ENCODE peak calls at places on chromosomes 6 and 20, in six cellular contexts. One of them, this sample, is unnamed.
A peak's percentile ranks its signal among the peaks of the same experiment; 100 is the strongest.

GRCh38 chr20:23248524-23248923 is 102.1 kb upstream of the NXT1 start:
- DNase-seq in fibroblast of lung: no peak
- DNase-seq in astrocyte of the spinal cord: peak; percentile 13
- DNase-seq in bronchial epithelial cell: no peak
- DNase-seq in GM12865: no peak
- DNase-seq in SK-N-SH: no peak
- DNase-seq in this sample: no peak

GRCh38 chr6:154932562-154933027 is 62.5 kb upstream of the TIAM2 start:
- DNase-seq in fibroblast of lung: peak; percentile 42
- DNase-seq in astrocyte of the spinal cord: peak; percentile 75
- DNase-seq in bronchial epithelial cell: peak; percentile 61
- DNase-seq in GM12865: no peak
- DNase-seq in SK-N-SH: peak; percentile 38
- DNase-seq in this sample: peak; percentile 74

GRCh38 chr6:142821860-142822259 is 123.1 kb downstream of the HIVEP2 start:
- DNase-seq in fibroblast of lung: no peak
- DNase-seq in astrocyte of the spinal cord: no peak
- DNase-seq in bronchial epithelial cell: no peak
- DNase-seq in GM12865: no peak
- DNase-seq in SK-N-SH: no peak
- DNase-seq in this sample: no peak

GRCh38 chr20:46057856-46058655 is 29.0 kb downstream of the SLC12A5 start:
- DNase-seq in fibroblast of lung: peak; percentile 62
- DNase-seq in astrocyte of the spinal cord: peak; percentile 24
- DNase-seq in bronchial epithelial cell: peak; percentile 26
- DNase-seq in GM12865: no peak
- DNase-seq in SK-N-SH: no peak
- DNase-seq in this sample: no peak

GRCh38 chr20:10672579-10673127 is 1.1 kb downstream of the JAG1 start:
- DNase-seq in fibroblast of lung: peak; percentile 65
- DNase-seq in astrocyte of the spinal cord: peak; percentile 69
- DNase-seq in bronchial epithelial cell: no peak
- DNase-seq in GM12865: peak; percentile 71
- DNase-seq in SK-N-SH: peak; percentile 70
- DNase-seq in this sample: peak; percentile 69

GRCh38 chr6:148462203-148462602 is 119.6 kb downstream of the SASH1 start:
- DNase-seq in fibroblast of lung: peak; percentile 68
- DNase-seq in astrocyte of the spinal cord: peak; percentile 44
- DNase-seq in bronchial epithelial cell: no peak
- DNase-seq in GM12865: no peak
- DNase-seq in SK-N-SH: no peak
- DNase-seq in this sample: no peak

GRCh38 chr6:169520104-169520503 is 181.7 kb downstream of the WDR27 start:
- DNase-seq in fibroblast of lung: peak; percentile 69
- DNase-seq in astrocyte of the spinal cord: peak; percentile 62
- DNase-seq in bronchial epithelial cell: no peak
- DNase-seq in GM12865: no peak
- DNase-seq in SK-N-SH: no peak
- DNase-seq in this sample: no peak

GRCh38 chr20:64137598-64138031 is 26.6 kb upstream of the MYT1 start:
- DNase-seq in fibroblast of lung: no peak
- DNase-seq in astrocyte of the spinal cord: no peak
- DNase-seq in bronchial epithelial cell: no peak
- DNase-seq in GM12865: no peak
- DNase-seq in SK-N-SH: peak; percentile 16
- DNase-seq in this sample: no peak

GRCh38 chr6:53361549-53362031 is 12.8 kb upstream of the ELOVL5 start:
- DNase-seq in fibroblast of lung: no peak
- DNase-seq in astrocyte of the spinal cord: peak; percentile 25
- DNase-seq in bronchial epithelial cell: peak; percentile 79
- DNase-seq in GM12865: peak; percentile 81
- DNase-seq in SK-N-SH: no peak
- DNase-seq in this sample: peak; percentile 53

GRCh38 chr6:137850137-137850714 is 16.8 kb upstream of the TNFAIP3 start:
- DNase-seq in fibroblast of lung: no peak
- DNase-seq in astrocyte of the spinal cord: no peak
- DNase-seq in bronchial epithelial cell: no peak
- DNase-seq in GM12865: no peak
- DNase-seq in SK-N-SH: no peak
- DNase-seq in this sample: no peak

GRCh38 chr20:38123021-38123587 is 42.0 kb downstream of the TGM2 start:
- DNase-seq in fibroblast of lung: peak; percentile 73
- DNase-seq in astrocyte of the spinal cord: peak; percentile 65
- DNase-seq in bronchial epithelial cell: no peak
- DNase-seq in GM12865: no peak
- DNase-seq in SK-N-SH: no peak
- DNase-seq in this sample: no peak

GRCh38 chr20:63744574-63745423 is 5.2 kb downstream of the SLC2A4RG start:
- DNase-seq in fibroblast of lung: no peak
- DNase-seq in astrocyte of the spinal cord: no peak
- DNase-seq in bronchial epithelial cell: no peak
- DNase-seq in GM12865: no peak
- DNase-seq in SK-N-SH: peak; percentile 25
- DNase-seq in this sample: no peak

GRCh38 chr6:14706378-14706929 is 539.4 kb upstream of the JARID2 start:
- DNase-seq in fibroblast of lung: peak; percentile 97
- DNase-seq in astrocyte of the spinal cord: peak; percentile 99
- DNase-seq in bronchial epithelial cell: peak; percentile 100
- DNase-seq in GM12865: no peak
- DNase-seq in SK-N-SH: no peak
- DNase-seq in this sample: peak; percentile 76

GRCh38 chr20:40322941-40323340 is 366.1 kb downstream of the MAFB start:
- DNase-seq in fibroblast of lung: no peak
- DNase-seq in astrocyte of the spinal cord: no peak
- DNase-seq in bronchial epithelial cell: no peak
- DNase-seq in GM12865: no peak
- DNase-seq in SK-N-SH: no peak
- DNase-seq in this sample: no peak

GRCh38 chr6:121503633-121504032 is 68.2 kb downstream of the GJA1 start:
- DNase-seq in fibroblast of lung: peak; percentile 71
- DNase-seq in astrocyte of the spinal cord: peak; percentile 57
- DNase-seq in bronchial epithelial cell: peak; percentile 43
- DNase-seq in GM12865: no peak
- DNase-seq in SK-N-SH: no peak
- DNase-seq in this sample: no peak

GRCh38 chr6:121497869-121498462 is 62.5 kb downstream of the GJA1 start:
- DNase-seq in fibroblast of lung: peak; percentile 45
- DNase-seq in astrocyte of the spinal cord: no peak
- DNase-seq in bronchial epithelial cell: no peak
- DNase-seq in GM12865: no peak
- DNase-seq in SK-N-SH: no peak
- DNase-seq in this sample: no peak

GRCh38 chr6:121504227-121504626 is 68.8 kb downstream of the GJA1 start:
- DNase-seq in fibroblast of lung: peak; percentile 78
- DNase-seq in astrocyte of the spinal cord: peak; percentile 87
- DNase-seq in bronchial epithelial cell: peak; percentile 98
- DNase-seq in GM12865: no peak
- DNase-seq in SK-N-SH: no peak
- DNase-seq in this sample: peak; percentile 38

GRCh38 chr6:121498481-121499276 is 63.2 kb downstream of the GJA1 start:
- DNase-seq in fibroblast of lung: no peak
- DNase-seq in astrocyte of the spinal cord: peak; percentile 65
- DNase-seq in bronchial epithelial cell: no peak
- DNase-seq in GM12865: no peak
- DNase-seq in SK-N-SH: no peak
- DNase-seq in this sample: no peak

DNA sequence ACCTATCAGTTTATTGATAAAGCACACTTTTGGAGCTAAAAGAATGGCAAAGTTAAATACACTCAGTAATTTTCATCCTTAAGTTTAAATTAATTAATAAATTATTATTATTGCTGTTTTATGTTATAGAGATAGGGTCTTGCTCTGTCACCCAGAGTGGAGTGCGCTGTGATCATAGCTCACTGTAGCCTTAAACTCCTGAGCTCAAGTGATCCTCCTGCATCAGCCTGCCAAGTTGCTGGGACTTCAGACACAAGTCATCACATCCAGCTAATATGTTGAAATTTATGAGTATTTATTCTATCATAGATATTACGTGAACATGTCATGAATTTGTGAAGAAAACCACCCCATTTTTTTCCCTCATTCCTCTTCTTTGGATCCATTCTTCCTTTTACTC is 64.2 kb downstream of the GJA1 start:
- DNase-seq in fibroblast of lung: no peak
- DNase-seq in astrocyte of the spinal cord: no peak
- DNase-seq in bronchial epithelial cell: no peak
- DNase-seq in GM12865: no peak
- DNase-seq in SK-N-SH: no peak
- DNase-seq in this sample: no peak
- TF ChIP-seq CTCF in fibroblast of lung: no peak
- TF ChIP-seq CTCF in astrocyte of the spinal cord: no peak
- TF ChIP-seq CTCF in bronchial epithelial cell: no peak
- TF ChIP-seq CTCF in GM12865: no peak
- TF ChIP-seq CTCF in SK-N-SH: no peak
- TF ChIP-seq CTCF in this sample: no peak

GRCh38 chr20:57525328-57526053 is 551 bp upstream of the CTCFL start:
- DNase-seq in fibroblast of lung: no peak
- DNase-seq in astrocyte of the spinal cord: no peak
- DNase-seq in bronchial epithelial cell: no peak
- DNase-seq in GM12865: no peak
- DNase-seq in SK-N-SH: peak; percentile 29
- DNase-seq in this sample: no peak

GRCh38 chr20:57528148-57528547 is 3.2 kb upstream of the CTCFL start:
- DNase-seq in fibroblast of lung: no peak
- DNase-seq in astrocyte of the spinal cord: no peak
- DNase-seq in bronchial epithelial cell: no peak
- DNase-seq in GM12865: no peak
- DNase-seq in SK-N-SH: no peak
- DNase-seq in this sample: no peak

GRCh38 chr20:57527728-57528127 is 2.8 kb upstream of the CTCFL start:
- DNase-seq in fibroblast of lung: no peak
- DNase-seq in astrocyte of the spinal cord: no peak
- DNase-seq in bronchial epithelial cell: no peak
- DNase-seq in GM12865: no peak
- DNase-seq in SK-N-SH: no peak
- DNase-seq in this sample: no peak

GRCh38 chr20:57526067-57526884 is 1.3 kb upstream of the CTCFL start:
- DNase-seq in fibroblast of lung: no peak
- DNase-seq in astrocyte of the spinal cord: no peak
- DNase-seq in bronchial epithelial cell: no peak
- DNase-seq in GM12865: peak; percentile 28
- DNase-seq in SK-N-SH: peak; percentile 45
- DNase-seq in this sample: no peak

DNA sequence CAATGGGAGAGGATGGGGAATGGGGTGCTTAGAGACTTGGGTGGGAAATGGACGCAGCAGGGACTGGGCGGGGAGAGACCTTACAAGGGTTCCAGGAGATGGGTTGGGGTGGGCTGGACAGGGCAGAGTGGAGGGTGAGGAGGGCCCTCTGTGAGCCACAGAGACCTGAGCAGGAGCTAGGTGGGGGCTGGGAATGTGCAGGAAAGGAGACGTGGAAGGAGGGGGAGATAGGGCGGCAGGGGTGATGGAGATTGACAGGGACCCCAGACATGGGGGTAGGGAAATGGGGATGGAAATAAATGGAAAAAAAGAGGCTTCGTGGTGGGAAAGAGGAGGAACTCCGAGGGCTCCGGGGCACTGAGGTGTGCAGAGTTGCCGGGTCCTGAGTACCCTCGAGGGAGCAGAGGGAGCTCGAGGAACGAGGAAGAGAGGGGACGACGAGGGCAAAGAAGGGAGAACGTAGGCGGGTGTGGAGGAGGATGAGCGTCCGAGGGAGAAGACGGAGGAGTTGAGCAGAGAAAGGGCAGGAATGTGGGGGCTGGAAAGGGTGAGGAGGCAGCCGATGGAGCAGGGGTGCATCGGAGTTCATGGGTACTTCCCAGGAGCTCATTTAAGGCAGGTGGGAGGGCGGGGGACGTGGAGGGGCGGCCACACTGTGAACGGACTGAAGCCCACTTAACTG is 2.1 kb upstream of the CTCFL start:
- DNase-seq in fibroblast of lung: no peak
- DNase-seq in astrocyte of the spinal cord: no peak
- DNase-seq in bronchial epithelial cell: no peak
- DNase-seq in GM12865: no peak
- DNase-seq in SK-N-SH: no peak
- DNase-seq in this sample: no peak
- TF ChIP-seq CTCF in fibroblast of lung: no peak
- TF ChIP-seq CTCF in astrocyte of the spinal cord: no peak
- TF ChIP-seq CTCF in bronchial epithelial cell: no peak
- TF ChIP-seq CTCF in GM12865: no peak
- TF ChIP-seq CTCF in SK-N-SH: no peak
- TF ChIP-seq CTCF in this sample: no peak

GRCh38 chr6:105509506-105510331 is 106.8 kb upstream of the PREP start:
- DNase-seq in fibroblast of lung: peak; percentile 26
- DNase-seq in astrocyte of the spinal cord: no peak
- DNase-seq in bronchial epithelial cell: no peak
- DNase-seq in GM12865: no peak
- DNase-seq in SK-N-SH: peak; percentile 4
- DNase-seq in this sample: no peak
- TF ChIP-seq CTCF in fibroblast of lung: peak; percentile 38
- TF ChIP-seq CTCF in astrocyte of the spinal cord: peak; percentile 36
- TF ChIP-seq CTCF in bronchial epithelial cell: no peak
- TF ChIP-seq CTCF in GM12865: no peak
- TF ChIP-seq CTCF in SK-N-SH: peak; percentile 65
- TF ChIP-seq CTCF in this sample: no peak

GRCh38 chr6:105302617-105303128 is 100.2 kb downstream of the PREP start:
- DNase-seq in fibroblast of lung: no peak
- DNase-seq in astrocyte of the spinal cord: no peak
- DNase-seq in bronchial epithelial cell: no peak
- DNase-seq in GM12865: no peak
- DNase-seq in SK-N-SH: no peak
- DNase-seq in this sample: no peak
- TF ChIP-seq CTCF in fibroblast of lung: no peak
- TF ChIP-seq CTCF in astrocyte of the spinal cord: no peak
- TF ChIP-seq CTCF in bronchial epithelial cell: no peak
- TF ChIP-seq CTCF in GM12865: no peak
- TF ChIP-seq CTCF in SK-N-SH: no peak
- TF ChIP-seq CTCF in this sample: no peak

DNA sequence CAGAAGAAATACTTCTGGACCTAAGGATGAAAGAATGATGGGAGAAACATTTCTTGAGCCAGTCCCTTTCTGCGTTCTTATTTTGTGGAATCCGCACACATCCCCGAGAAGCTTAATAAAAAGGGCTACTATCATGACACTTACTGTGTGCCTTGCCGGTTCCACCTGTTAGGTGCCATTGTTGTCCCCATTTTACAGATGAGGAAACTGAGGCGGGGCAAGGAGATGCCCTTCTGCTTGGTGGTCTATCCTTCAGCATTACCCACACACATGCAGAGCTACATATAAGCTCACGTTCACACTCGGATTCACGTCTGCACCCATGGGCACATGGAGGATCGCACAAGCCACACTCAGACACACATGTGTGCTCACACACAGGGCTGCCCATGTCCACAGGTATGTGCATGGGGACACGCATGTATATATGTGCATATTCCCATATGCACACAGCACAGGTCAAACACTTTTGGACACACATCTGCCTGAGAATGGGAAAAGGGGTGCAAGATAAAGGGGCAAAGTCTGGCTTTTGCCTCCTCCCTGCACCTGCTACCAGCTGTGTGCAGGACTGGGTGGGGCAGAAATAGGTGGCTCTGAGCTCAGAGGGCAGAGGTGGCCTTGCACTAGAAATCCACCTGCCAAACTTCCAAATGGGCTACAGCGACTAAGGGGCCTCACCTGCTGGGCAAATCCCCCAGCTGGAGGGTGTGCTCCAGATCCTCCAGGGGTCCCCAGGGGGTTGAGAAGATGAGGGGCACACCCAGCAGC is 30.5 kb upstream of the ADA start:
- DNase-seq in fibroblast of lung: no peak
- DNase-seq in astrocyte of the spinal cord: no peak
- DNase-seq in bronchial epithelial cell: no peak
- DNase-seq in GM12865: no peak
- DNase-seq in SK-N-SH: no peak
- DNase-seq in this sample: no peak
- TF ChIP-seq CTCF in fibroblast of lung: no peak
- TF ChIP-seq CTCF in astrocyte of the spinal cord: no peak
- TF ChIP-seq CTCF in bronchial epithelial cell: no peak
- TF ChIP-seq CTCF in GM12865: no peak
- TF ChIP-seq CTCF in SK-N-SH: no peak
- TF ChIP-seq CTCF in this sample: no peak